ENCODE peak calls at places on chromosomes 3 and 15, in seven cellular contexts. One of them, this sample, is unnamed.

GRCh38 chr15:36978625-36979024 is 121.7 kb downstream of the MEIS2 start:
- DNase-seq in H9: no peak
- DNase-seq in posterior vena cava: no peak
- DNase-seq in NCI-H2081: no peak
- DNase-seq in hepatocyte: no peak
- DNase-seq in mesothelial cell of epicardium: no peak
- DNase-seq in stimulated activated CD4-positive, alpha-beta T cell treated with anti-CD3 and anti-CD28 coated beads, TNF-alpha, amount 100 ng/mL, for 24 hours: no peak
- DNase-seq in this sample: no peak

GRCh38 chr3:17424137-17424536 is 318.3 kb downstream of the TBC1D5 start:
- DNase-seq in posterior vena cava: no peak
- DNase-seq in hepatocyte: no peak
- DNase-seq in stimulated activated CD4-positive, alpha-beta T cell treated with anti-CD3 and anti-CD28 coated beads, TNF-alpha, amount 100 ng/mL, for 24 hours: no peak
- DNase-seq in H9: no peak
- DNase-seq in mesothelial cell of epicardium: no peak
- DNase-seq in NCI-H2081: no peak
- DNase-seq in this sample: no peak

GRCh38 chr3:96264701-96265100 is 549.7 kb upstream of the EPHA6 start:
- DNase-seq in NCI-H2081: no peak
- DNase-seq in stimulated activated CD4-positive, alpha-beta T cell treated with anti-CD3 and anti-CD28 coated beads, TNF-alpha, amount 100 ng/mL, for 24 hours: no peak
- DNase-seq in hepatocyte: no peak
- DNase-seq in H9: no peak
- DNase-seq in mesothelial cell of epicardium: no peak
- DNase-seq in posterior vena cava: no peak
- DNase-seq in this sample: no peak

GRCh38 chr3:71018794-71019193 is 564.7 kb downstream of the FOXP1 start:
- DNase-seq in H9: no peak
- DNase-seq in mesothelial cell of epicardium: no peak
- DNase-seq in stimulated activated CD4-positive, alpha-beta T cell treated with anti-CD3 and anti-CD28 coated beads, TNF-alpha, amount 100 ng/mL, for 24 hours: no peak
- DNase-seq in NCI-H2081: no peak
- DNase-seq in hepatocyte: no peak
- DNase-seq in posterior vena cava: no peak
- DNase-seq in this sample: no peak

GRCh38 chr3:108477511-108478147 is 32.8 kb downstream of the MYH15 start:
- DNase-seq in H9: peak; percentile 43
- DNase-seq in hepatocyte: peak; percentile 74
- DNase-seq in mesothelial cell of epicardium: no peak
- DNase-seq in stimulated activated CD4-positive, alpha-beta T cell treated with anti-CD3 and anti-CD28 coated beads, TNF-alpha, amount 100 ng/mL, for 24 hours: peak; percentile 27
- DNase-seq in posterior vena cava: no peak
- DNase-seq in NCI-H2081: peak; percentile 86
- DNase-seq in this sample: peak; percentile 56

GRCh38 chr3:11467875-11468274 is 175.8 kb downstream of the VGLL4 start:
- DNase-seq in hepatocyte: no peak
- DNase-seq in NCI-H2081: no peak
- DNase-seq in stimulated activated CD4-positive, alpha-beta T cell treated with anti-CD3 and anti-CD28 coated beads, TNF-alpha, amount 100 ng/mL, for 24 hours: no peak
- DNase-seq in posterior vena cava: no peak
- DNase-seq in mesothelial cell of epicardium: no peak
- DNase-seq in H9: no peak
- DNase-seq in this sample: no peak

GRCh38 chr3:146682176-146682575 is 77.0 kb upstream of the PLSCR5 start:
- DNase-seq in H9: no peak
- DNase-seq in mesothelial cell of epicardium: no peak
- DNase-seq in stimulated activated CD4-positive, alpha-beta T cell treated with anti-CD3 and anti-CD28 coated beads, TNF-alpha, amount 100 ng/mL, for 24 hours: no peak
- DNase-seq in hepatocyte: no peak
- DNase-seq in NCI-H2081: peak; percentile 79
- DNase-seq in posterior vena cava: no peak
- DNase-seq in this sample: peak; percentile 64

GRCh38 chr15:78617131-78617915 is 3.5 kb downstream of the CHRNA3 start:
- DNase-seq in mesothelial cell of epicardium: no peak
- DNase-seq in posterior vena cava: peak; percentile 60
- DNase-seq in stimulated activated CD4-positive, alpha-beta T cell treated with anti-CD3 and anti-CD28 coated beads, TNF-alpha, amount 100 ng/mL, for 24 hours: no peak
- DNase-seq in hepatocyte: peak; percentile 2
- DNase-seq in H9: peak; percentile 20
- DNase-seq in NCI-H2081: no peak
- DNase-seq in this sample: no peak

GRCh38 chr15:80777137-80777536 is 2.0 kb upstream of the CEMIP start:
- DNase-seq in H9: no peak
- DNase-seq in posterior vena cava: peak; percentile 81
- DNase-seq in stimulated activated CD4-positive, alpha-beta T cell treated with anti-CD3 and anti-CD28 coated beads, TNF-alpha, amount 100 ng/mL, for 24 hours: no peak
- DNase-seq in mesothelial cell of epicardium: no peak
- DNase-seq in hepatocyte: peak; percentile 35
- DNase-seq in NCI-H2081: no peak
- DNase-seq in this sample: no peak

GRCh38 chr3:185283374-185283935 is 29.6 kb upstream of the EHHADH start:
- DNase-seq in posterior vena cava: no peak
- DNase-seq in stimulated activated CD4-positive, alpha-beta T cell treated with anti-CD3 and anti-CD28 coated beads, TNF-alpha, amount 100 ng/mL, for 24 hours: no peak
- DNase-seq in NCI-H2081: no peak
- DNase-seq in mesothelial cell of epicardium: no peak
- DNase-seq in hepatocyte: no peak
- DNase-seq in H9: no peak
- DNase-seq in this sample: peak; percentile 17

GRCh38 chr15:57432141-57432701 is 55.9 kb downstream of the CGNL1 start:
- DNase-seq in mesothelial cell of epicardium: no peak
- DNase-seq in posterior vena cava: no peak
- DNase-seq in hepatocyte: no peak
- DNase-seq in H9: peak; percentile 82
- DNase-seq in NCI-H2081: peak; percentile 36
- DNase-seq in stimulated activated CD4-positive, alpha-beta T cell treated with anti-CD3 and anti-CD28 coated beads, TNF-alpha, amount 100 ng/mL, for 24 hours: no peak
- DNase-seq in this sample: no peak

GRCh38 chr3:55059027-55059629 is 131.3 kb upstream of the LRTM1 start:
- DNase-seq in mesothelial cell of epicardium: no peak
- DNase-seq in H9: no peak
- DNase-seq in posterior vena cava: peak; percentile 43
- DNase-seq in hepatocyte: no peak
- DNase-seq in NCI-H2081: no peak
- DNase-seq in stimulated activated CD4-positive, alpha-beta T cell treated with anti-CD3 and anti-CD28 coated beads, TNF-alpha, amount 100 ng/mL, for 24 hours: no peak
- DNase-seq in this sample: no peak

GRCh38 chr3:185460719-185461350 is 38.0 kb downstream of the TMEM41A start:
- DNase-seq in mesothelial cell of epicardium: no peak
- DNase-seq in stimulated activated CD4-positive, alpha-beta T cell treated with anti-CD3 and anti-CD28 coated beads, TNF-alpha, amount 100 ng/mL, for 24 hours: no peak
- DNase-seq in hepatocyte: no peak
- DNase-seq in H9: no peak
- DNase-seq in NCI-H2081: no peak
- DNase-seq in posterior vena cava: no peak
- DNase-seq in this sample: peak; percentile 9

GRCh38 chr15:95994418-95994817 is 336.1 kb upstream of the NR2F2 start:
- DNase-seq in H9: no peak
- DNase-seq in stimulated activated CD4-positive, alpha-beta T cell treated with anti-CD3 and anti-CD28 coated beads, TNF-alpha, amount 100 ng/mL, for 24 hours: no peak
- DNase-seq in hepatocyte: no peak
- DNase-seq in NCI-H2081: no peak
- DNase-seq in posterior vena cava: no peak
- DNase-seq in mesothelial cell of epicardium: no peak
- DNase-seq in this sample: no peak

GRCh38 chr15:99369250-99369649 is 118.0 kb downstream of the LRRC28 start:
- DNase-seq in NCI-H2081: no peak
- DNase-seq in stimulated activated CD4-positive, alpha-beta T cell treated with anti-CD3 and anti-CD28 coated beads, TNF-alpha, amount 100 ng/mL, for 24 hours: no peak
- DNase-seq in posterior vena cava: no peak
- DNase-seq in mesothelial cell of epicardium: no peak
- DNase-seq in hepatocyte: no peak
- DNase-seq in H9: no peak
- DNase-seq in this sample: no peak

GRCh38 chr3:149936812-149937230 is 33.9 kb downstream of the PFN2 start:
- DNase-seq in posterior vena cava: no peak
- DNase-seq in mesothelial cell of epicardium: no peak
- DNase-seq in stimulated activated CD4-positive, alpha-beta T cell treated with anti-CD3 and anti-CD28 coated beads, TNF-alpha, amount 100 ng/mL, for 24 hours: peak; percentile 9
- DNase-seq in hepatocyte: peak; percentile 67
- DNase-seq in NCI-H2081: peak; percentile 72
- DNase-seq in H9: peak; percentile 73
- DNase-seq in this sample: peak; percentile 65

GRCh38 chr15:35159170-35159569 is 74.1 kb upstream of the NANOGP8 start:
- DNase-seq in stimulated activated CD4-positive, alpha-beta T cell treated with anti-CD3 and anti-CD28 coated beads, TNF-alpha, amount 100 ng/mL, for 24 hours: no peak
- DNase-seq in NCI-H2081: no peak
- DNase-seq in posterior vena cava: no peak
- DNase-seq in H9: no peak
- DNase-seq in hepatocyte: no peak
- DNase-seq in mesothelial cell of epicardium: no peak
- DNase-seq in this sample: no peak

GRCh38 chr3:58696093-58696492 is 29.5 kb upstream of the FAM3D start:
- DNase-seq in posterior vena cava: no peak
- DNase-seq in H9: no peak
- DNase-seq in hepatocyte: no peak
- DNase-seq in mesothelial cell of epicardium: no peak
- DNase-seq in NCI-H2081: no peak
- DNase-seq in stimulated activated CD4-positive, alpha-beta T cell treated with anti-CD3 and anti-CD28 coated beads, TNF-alpha, amount 100 ng/mL, for 24 hours: no peak
- DNase-seq in this sample: no peak

GRCh38 chr15:39095218-39095879 is 485.5 kb upstream of the THBS1 start:
- DNase-seq in NCI-H2081: no peak
- DNase-seq in hepatocyte: no peak
- DNase-seq in mesothelial cell of epicardium: no peak
- DNase-seq in H9: no peak
- DNase-seq in stimulated activated CD4-positive, alpha-beta T cell treated with anti-CD3 and anti-CD28 coated beads, TNF-alpha, amount 100 ng/mL, for 24 hours: no peak
- DNase-seq in posterior vena cava: no peak
- DNase-seq in this sample: no peak

GRCh38 chr3:56415672-56416071 is 52.6 kb downstream of the ERC2 start:
- DNase-seq in stimulated activated CD4-positive, alpha-beta T cell treated with anti-CD3 and anti-CD28 coated beads, TNF-alpha, amount 100 ng/mL, for 24 hours: no peak
- DNase-seq in H9: no peak
- DNase-seq in hepatocyte: no peak
- DNase-seq in mesothelial cell of epicardium: no peak
- DNase-seq in posterior vena cava: no peak
- DNase-seq in NCI-H2081: no peak
- DNase-seq in this sample: no peak

GRCh38 chr15:68561146-68561545 is 17.6 kb upstream of the CORO2B start:
- DNase-seq in NCI-H2081: no peak
- DNase-seq in mesothelial cell of epicardium: no peak
- DNase-seq in hepatocyte: no peak
- DNase-seq in H9: no peak
- DNase-seq in posterior vena cava: peak; percentile 49
- DNase-seq in stimulated activated CD4-positive, alpha-beta T cell treated with anti-CD3 and anti-CD28 coated beads, TNF-alpha, amount 100 ng/mL, for 24 hours: no peak
- DNase-seq in this sample: no peak

GRCh38 chr3:185880600-185880999 is 55.8 kb upstream of the IGF2BP2 start:
- DNase-seq in stimulated activated CD4-positive, alpha-beta T cell treated with anti-CD3 and anti-CD28 coated beads, TNF-alpha, amount 100 ng/mL, for 24 hours: no peak
- DNase-seq in posterior vena cava: no peak
- DNase-seq in NCI-H2081: no peak
- DNase-seq in mesothelial cell of epicardium: no peak
- DNase-seq in H9: no peak
- DNase-seq in hepatocyte: no peak
- DNase-seq in this sample: no peak

GRCh38 chr15:24945711-24946110 is 9.1 kb upstream of the SNRPN start:
- DNase-seq in hepatocyte: no peak
- DNase-seq in posterior vena cava: no peak
- DNase-seq in mesothelial cell of epicardium: no peak
- DNase-seq in stimulated activated CD4-positive, alpha-beta T cell treated with anti-CD3 and anti-CD28 coated beads, TNF-alpha, amount 100 ng/mL, for 24 hours: no peak
- DNase-seq in H9: no peak
- DNase-seq in NCI-H2081: no peak
- DNase-seq in this sample: no peak

This sample was measured in RPMI8226.